ENCODE peak calls at places on chromosomes 13 and 19, in eight cellular contexts. One of them, this sample, is unnamed.

GRCh38 chr19:30228113-30228725 is 144.0 kb upstream of the ZNF536 start:
- DNase-seq in Jurkat, Clone E6-1: no peak
- DNase-seq in WTC11: peak
- DNase-seq in stimulated activated CD8-positive, alpha-beta memory T cell treated with anti-CD3 and anti-CD28 coated beads, Interleukin-15, amount 100 ng/mL, for 1 hour: no peak
- DNase-seq in tibial nerve: no peak
- DNase-seq in GM03348: peak
- DNase-seq in amniotic stem cell: no peak
- DNase-seq in caudate nucleus: no peak
- DNase-seq in this sample: no peak

GRCh38 chr19:31639306-31639705 is 290.1 kb upstream of the TSHZ3 start:
- DNase-seq in Jurkat, Clone E6-1: no peak
- DNase-seq in caudate nucleus: no peak
- DNase-seq in amniotic stem cell: no peak
- DNase-seq in GM03348: no peak
- DNase-seq in tibial nerve: no peak
- DNase-seq in WTC11: no peak
- DNase-seq in stimulated activated CD8-positive, alpha-beta memory T cell treated with anti-CD3 and anti-CD28 coated beads, Interleukin-15, amount 100 ng/mL, for 1 hour: no peak
- DNase-seq in this sample: no peak

GRCh38 chr19:3477506-3477905 is 2.8 kb downstream of the SMIM24 start:
- DNase-seq in amniotic stem cell: no peak
- DNase-seq in caudate nucleus: no peak
- DNase-seq in WTC11: no peak
- DNase-seq in tibial nerve: no peak
- DNase-seq in stimulated activated CD8-positive, alpha-beta memory T cell treated with anti-CD3 and anti-CD28 coated beads, Interleukin-15, amount 100 ng/mL, for 1 hour: no peak
- DNase-seq in GM03348: no peak
- DNase-seq in Jurkat, Clone E6-1: no peak
- DNase-seq in this sample: no peak

GRCh38 chr19:29567366-29567915 is 38.6 kb upstream of the POP4 start:
- DNase-seq in Jurkat, Clone E6-1: no peak
- DNase-seq in GM03348: no peak
- DNase-seq in tibial nerve: no peak
- DNase-seq in stimulated activated CD8-positive, alpha-beta memory T cell treated with anti-CD3 and anti-CD28 coated beads, Interleukin-15, amount 100 ng/mL, for 1 hour: no peak
- DNase-seq in caudate nucleus: no peak
- DNase-seq in amniotic stem cell: no peak
- DNase-seq in WTC11: no peak
- DNase-seq in this sample: no peak

GRCh38 chr19:42282036-42282762 is 13.1 kb downstream of the CIC start:
- DNase-seq in stimulated activated CD8-positive, alpha-beta memory T cell treated with anti-CD3 and anti-CD28 coated beads, Interleukin-15, amount 100 ng/mL, for 1 hour: no peak
- DNase-seq in WTC11: no peak
- DNase-seq in caudate nucleus: no peak
- DNase-seq in GM03348: no peak
- DNase-seq in Jurkat, Clone E6-1: no peak
- DNase-seq in amniotic stem cell: no peak
- DNase-seq in tibial nerve: peak
- DNase-seq in this sample: peak

GRCh38 chr13:111912991-111913781 is 153.8 kb upstream of the SOX1 start:
- DNase-seq in caudate nucleus: no peak
- DNase-seq in GM03348: no peak
- DNase-seq in stimulated activated CD8-positive, alpha-beta memory T cell treated with anti-CD3 and anti-CD28 coated beads, Interleukin-15, amount 100 ng/mL, for 1 hour: no peak
- DNase-seq in WTC11: peak
- DNase-seq in amniotic stem cell: no peak
- DNase-seq in tibial nerve: no peak
- DNase-seq in Jurkat, Clone E6-1: no peak
- DNase-seq in this sample: no peak

GRCh38 chr19:36047835-36048234 is 6.2 kb downstream of the THAP8 start:
- DNase-seq in WTC11: no peak
- DNase-seq in amniotic stem cell: no peak
- DNase-seq in tibial nerve: no peak
- DNase-seq in stimulated activated CD8-positive, alpha-beta memory T cell treated with anti-CD3 and anti-CD28 coated beads, Interleukin-15, amount 100 ng/mL, for 1 hour: no peak
- DNase-seq in caudate nucleus: no peak
- DNase-seq in Jurkat, Clone E6-1: no peak
- DNase-seq in GM03348: no peak
- DNase-seq in this sample: no peak

GRCh38 chr13:75550159-75550567 is 572 bp downstream of the UCHL3 start:
- DNase-seq in Jurkat, Clone E6-1: no peak
- DNase-seq in tibial nerve: no peak
- DNase-seq in stimulated activated CD8-positive, alpha-beta memory T cell treated with anti-CD3 and anti-CD28 coated beads, Interleukin-15, amount 100 ng/mL, for 1 hour: no peak
- DNase-seq in amniotic stem cell: peak
- DNase-seq in WTC11: no peak
- DNase-seq in caudate nucleus: no peak
- DNase-seq in GM03348: peak
- DNase-seq in this sample: peak

GRCh38 chr19:7748756-7749155 is 1.4 kb upstream of the CD209 start:
- DNase-seq in GM03348: no peak
- DNase-seq in amniotic stem cell: no peak
- DNase-seq in caudate nucleus: no peak
- DNase-seq in tibial nerve: no peak
- DNase-seq in stimulated activated CD8-positive, alpha-beta memory T cell treated with anti-CD3 and anti-CD28 coated beads, Interleukin-15, amount 100 ng/mL, for 1 hour: no peak
- DNase-seq in WTC11: peak
- DNase-seq in Jurkat, Clone E6-1: peak
- DNase-seq in this sample: peak

GRCh38 chr13:110063490-110063889 is 243.5 kb downstream of the COL4A1 start:
- DNase-seq in stimulated activated CD8-positive, alpha-beta memory T cell treated with anti-CD3 and anti-CD28 coated beads, Interleukin-15, amount 100 ng/mL, for 1 hour: no peak
- DNase-seq in caudate nucleus: no peak
- DNase-seq in WTC11: no peak
- DNase-seq in GM03348: no peak
- DNase-seq in amniotic stem cell: no peak
- DNase-seq in Jurkat, Clone E6-1: no peak
- DNase-seq in tibial nerve: no peak
- DNase-seq in this sample: no peak